ENCODE peak calls at places on chromosomes 5 and 9, in five cellular contexts. A is HEK293T, N is right atrium auricular region, E is DMS153, D is A549. L is an unnamed sample.

GRCh38 chr9:70419546-70420266 is 5.2 kb upstream of the KLF9 start:
- DNase-seq in E (peak), A (peak), D (peak), N (peak), L (peak)

GRCh38 chr9:19378647-19379046 is 1.4 kb downstream of the RPS6 start:
- DNase-seq in N (no peak), D (no peak), A (no peak), E (no peak), L (no peak)

GRCh38 chr5:169706758-169707450 is 69.8 kb downstream of the DOCK2 start:
- DNase-seq in N (no peak), E (no peak), D (peak), A (no peak), L (no peak)

GRCh38 chr5:125198270-125198974 is 452.0 kb upstream of the ZNF608 start:
- DNase-seq in N (peak), E (peak), D (no peak), A (peak), L (no peak)

GRCh38 chr5:65769539-65769938 is 47.5 kb downstream of the NLN start:
- DNase-seq in A (no peak), D (peak), N (no peak), E (no peak), L (peak)

GRCh38 chr5:157518963-157519362 is 56.6 kb downstream of the ADAM19 start:
- DNase-seq in D (no peak), A (no peak), E (no peak), N (no peak), L (no peak)

GRCh38 chr9:137030528-137030927 is 1.4 kb downstream of the FUT7 start:
- DNase-seq in A (no peak), D (no peak), N (no peak), E (no peak), L (no peak)

GRCh38 chr5:137481596-137481995 is 17.5 kb downstream of the SPOCK1 start:
- DNase-seq in D (no peak), E (no peak), A (no peak), N (no peak), L (no peak)

GRCh38 chr9:69412741-69413150 is 87.7 kb downstream of the ENTREP1 start:
- DNase-seq in D (peak), E (no peak), N (peak), A (peak), L (no peak)

GRCh38 chr9:110303136-110303535 is 34.5 kb downstream of the TXNDC8 start:
- DNase-seq in E (no peak), D (no peak), N (no peak), A (no peak), L (no peak)

GRCh38 chr5:35838370-35839042 is 18.2 kb upstream of the IL7R start:
- DNase-seq in N (no peak), A (no peak), D (no peak), E (no peak), L (no peak)

GRCh38 chr5:42595597-42595996 is 161.0 kb upstream of the CCDC152 start:
- DNase-seq in A (peak), E (peak), D (no peak), N (no peak), L (no peak)

GRCh38 chr5:100796851-100797250 is 106.2 kb downstream of the ST8SIA4 start:
- DNase-seq in N (no peak), E (no peak), A (no peak), D (no peak), L (no peak)

GRCh38 chr5:94217745-94218144 is 400.7 kb downstream of the KIAA0825 start:
- DNase-seq in N (no peak), D (no peak), A (no peak), E (no peak), L (no peak)

GRCh38 chr9:127980056-127980705 is 608 bp downstream of the EEIG1 start:
- DNase-seq in A (no peak), E (no peak), N (no peak), D (no peak), L (no peak)

GRCh38 chr5:139138790-139139189 is 59.4 kb downstream of the SIL1 start:
- DNase-seq in D (no peak), N (no peak), E (peak), A (no peak), L (no peak)

GRCh38 chr9:120445974-120446373 is 134.0 kb downstream of the CDK5RAP2 start:
- DNase-seq in D (peak), N (no peak), A (no peak), E (peak), L (no peak)

GRCh38 chr5:107563957-107564544 is 106.7 kb downstream of the EFNA5 start:
- DNase-seq in D (no peak), A (no peak), E (no peak), N (no peak), L (no peak)

L was measured in esophagus muscularis mucosa.